ENCODE peak calls at places on chromosomes 4 and X, in eight cellular contexts. N is dorsolateral prefrontal cortex; W is NCI-H345; T is stimulated activated CD8-positive, alpha-beta memory T cell treated with anti-CD3 and anti-CD28 coated beads, Interleukin-4, amount 100 ng/mL, for 1 hour; G is iris pigment epithelial cell; I is stimulated activated CD4-positive, alpha-beta T cell treated with anti-CD3 and anti-CD28 coated beads, Interleukin-1b, Interleukin-23, amount 100 ng/mL, for 24 hours; F is Caki2; D is astrocyte of the spinal cord. B is an unnamed sample.

GRCh38 chrX:76477352-76477751 is 49.8 kb downstream of the MAGEE1 start:
- DNase-seq in N (no peak), W (no peak), T (no peak), G (no peak), I (no peak), F (no peak), D (no peak), B (no peak)

GRCh38 chr4:7420661-7421040 is 14.1 kb downstream of the PSAPL1 start:
- DNase-seq in N (peak), W (peak), T (no peak), G (no peak), I (no peak), F (no peak), D (no peak), B (no peak)

GRCh38 chr4:156593464-156593863 is 378.1 kb downstream of the PDGFC start:
- DNase-seq in N (no peak), W (no peak), T (no peak), G (peak), I (no peak), F (no peak), D (no peak), B (no peak)

GRCh38 chrX:53950130-53950733 is 94.0 kb downstream of the PHF8 start:
- DNase-seq in N (no peak), W (no peak), T (no peak), G (no peak), I (no peak), F (no peak), D (no peak), B (no peak)

GRCh38 chrX:143632625-143633387 is 3.1 kb downstream of the SLITRK4 start:
- DNase-seq in N (no peak), W (no peak), T (no peak), G (no peak), I (no peak), F (no peak), D (no peak), B (no peak)

GRCh38 chrX:41449615-41450014 is 2.5 kb downstream of the NYX start:
- DNase-seq in N (no peak), W (peak), T (no peak), G (no peak), I (no peak), F (no peak), D (peak), B (no peak)

GRCh38 chr4:86014599-86014998 is 345.3 kb downstream of the MAPK10 start:
- DNase-seq in N (no peak), W (no peak), T (no peak), G (peak), I (no peak), F (no peak), D (peak), B (no peak)

GRCh38 chr4:61401771-61402170 is 201.6 kb downstream of the ADGRL3 start:
- DNase-seq in N (no peak), W (no peak), T (no peak), G (no peak), I (no peak), F (no peak), D (no peak), B (no peak)

GRCh38 chrX:112642349-112642748 is 37.4 kb downstream of the LHFPL1 start:
- DNase-seq in N (no peak), W (peak), T (no peak), G (peak), I (no peak), F (peak), D (peak), B (peak)

GRCh38 chrX:95889279-95889678 is 795.4 kb upstream of the DIAPH2 start:
- DNase-seq in N (no peak), W (no peak), T (no peak), G (no peak), I (no peak), F (no peak), D (no peak), B (no peak)

GRCh38 chr4:24794111-24794860 is 1.1 kb upstream of the SOD3 start:
- DNase-seq in N (peak), W (no peak), T (no peak), G (no peak), I (no peak), F (peak), D (no peak), B (no peak)

GRCh38 chr4:19309365-19309764 is 942.3 kb upstream of the SLIT2 start:
- DNase-seq in N (no peak), W (no peak), T (no peak), G (peak), I (no peak), F (no peak), D (peak), B (no peak)

GRCh38 chrX:115561605-115562491 is 874 bp downstream of the PLS3 start:
- DNase-seq in N (peak), W (peak), T (no peak), G (peak), I (no peak), F (peak), D (peak), B (no peak)

GRCh38 chr4:113502883-113503282 is 258.7 kb downstream of the CAMK2D start:
- DNase-seq in N (no peak), W (no peak), T (no peak), G (no peak), I (no peak), F (no peak), D (no peak), B (no peak)

GRCh38 chr4:22515145-22515887 is 550 bp downstream of the ADGRA3 start:
- DNase-seq in N (no peak), W (peak), T (no peak), G (peak), I (peak), F (peak), D (peak), B (peak)

GRCh38 chr4:47167391-47167790 is 136.0 kb downstream of the GABRB1 start:
- DNase-seq in N (no peak), W (no peak), T (no peak), G (no peak), I (no peak), F (no peak), D (peak), B (no peak)

GRCh38 chr4:37892641-37893040 is 1.8 kb downstream of the TBC1D1 start:
- DNase-seq in N (no peak), W (no peak), T (no peak), G (no peak), I (peak), F (no peak), D (no peak), B (peak)

GRCh38 chr4:123599061-123599919 is 202.7 kb downstream of the SPRY1 start:
- DNase-seq in N (no peak), W (no peak), T (no peak), G (peak), I (no peak), F (no peak), D (no peak), B (no peak)